ENCODE peak calls at places on chromosomes 11 and 22, in four cellular contexts. C, Z, N and G are unnamed samples.

GRCh38 chr11:36051235-36052072 is 107.6 kb downstream of the LDLRAD3 start:
- DNase-seq in N (no peak), C (no peak), Z (no peak), G (no peak)

GRCh38 chr11:122186439-122187080 is 70.5 kb upstream of the BLID start:
- DNase-seq in C (no peak), N (no peak), Z (no peak), G (no peak)

GRCh38 chr11:69950120-69950519 is 128.0 kb upstream of the ANO1 start:
- DNase-seq in N (no peak), C (no peak), Z (peak; percentile 93), G (no peak)

GRCh38 chr11:24145411-24145810 is 351.4 kb upstream of the LUZP2 start:
- DNase-seq in Z (no peak), N (no peak), C (no peak), G (no peak)

GRCh38 chr11:27864046-27865025 is 164.1 kb upstream of the BDNF start:
- DNase-seq in C (no peak), N (no peak), Z (peak; percentile 35), G (no peak)

GRCh38 chr22:24981066-24981465 is 28.6 kb downstream of the KIAA1671 start:
- DNase-seq in C (no peak), N (no peak), Z (no peak), G (no peak)

GRCh38 chr11:106889718-106890117 is 128.6 kb downstream of the GUCY1A2 start:
- DNase-seq in N (no peak), C (no peak), Z (no peak), G (no peak)

GRCh38 chr22:39958916-39959639 is 1.1 kb upstream of the TMA7B start:
- DNase-seq in Z (no peak), C (no peak), N (no peak), G (no peak)

GRCh38 chr11:134290646-134291045 is 14.5 kb downstream of the GLB1L3 start:
- DNase-seq in C (no peak), N (no peak), Z (no peak), G (no peak)

GRCh38 chr11:44748606-44749005 is 21.8 kb downstream of the TSPAN18 start:
- DNase-seq in N (no peak), Z (no peak), C (no peak), G (no peak)

GRCh38 chr11:15843309-15843857 is 513.0 kb downstream of the SOX6 start:
- DNase-seq in Z (peak; percentile 32), N (peak; percentile 51), C (no peak), G (no peak)

GRCh38 chr22:40361100-40361499 is 9.3 kb upstream of the SGSM3 start:
- DNase-seq in Z (no peak), N (no peak), C (no peak), G (no peak)

GRCh38 chr11:15123849-15124248 is 9.1 kb downstream of the INSC start:
- DNase-seq in C (no peak), N (no peak), Z (no peak), G (no peak)

GRCh38 chr22:36285017-36285416 is 32.1 kb downstream of the APOL1 start:
- DNase-seq in Z (no peak), N (no peak), C (no peak), G (no peak)

GRCh38 chr22:42856179-42856864 is 751 bp downstream of the ARFGAP3 start:
- DNase-seq in Z (no peak), C (peak; percentile 56), N (no peak), G (peak; percentile 31)

GRCh38 chr11:30914143-30914762 is 328.1 kb upstream of the MPPED2 start:
- DNase-seq in C (no peak), N (no peak), Z (peak; percentile 72), G (no peak)

GRCh38 chr22:36461665-36462474 is 19.6 kb downstream of the TXN2 start:
- DNase-seq in C (no peak), Z (peak; percentile 63), N (peak; percentile 79), G (no peak)

GRCh38 chr11:73234403-73235181 is 16.5 kb downstream of the P2RY2 start:
- DNase-seq in Z (no peak), C (no peak), N (no peak), G (no peak)

GRCh38 chr22:40385041-40385782 is 14.8 kb downstream of the SGSM3 start:
- DNase-seq in Z (no peak), C (peak; percentile 29), N (no peak), G (no peak)

GRCh38 chr11:83970061-83970671 is 684.0 kb upstream of the CCDC90B start:
- DNase-seq in Z (no peak), N (no peak), C (no peak), G (no peak)

GRCh38 chr22:31750365-31751284 is 693 bp upstream of the PRR14L start:
- DNase-seq in Z (no peak), C (no peak), N (no peak), G (no peak)

GRCh38 chr22:49016909-49017768 is 810.5 kb downstream of the BRD1 start:
- DNase-seq in N (no peak), Z (peak; percentile 1), C (peak; percentile 7), G (no peak)

GRCh38 chr11:34791725-34792124 is 124.5 kb downstream of the APIP start:
- DNase-seq in Z (no peak), N (no peak), C (no peak), G (no peak)

GRCh38 chr11:17473071-17473744 is 3.4 kb downstream of the ABCC8 start:
- DNase-seq in N (no peak), Z (peak; percentile 83), C (no peak), G (no peak)

GRCh38 chr11:45275823-45276222 is 10.3 kb downstream of the SYT13 start:
- DNase-seq in N (peak; percentile 75), C (no peak), Z (no peak), G (no peak)

GRCh38 chr22:50011447-50012200 is 941 bp downstream of the IL17REL start:
- DNase-seq in Z (peak; percentile 56), C (no peak), N (peak; percentile 54), G (no peak)

GRCh38 chr11:6099577-6099976 is 7.9 kb upstream of the OR56B4 start:
- DNase-seq in Z (peak; percentile 18), C (no peak), N (no peak), G (no peak)

GRCh38 chr11:130648601-130649000 is 200.2 kb downstream of the ADAMTS15 start:
- DNase-seq in C (no peak), N (no peak), Z (no peak), G (no peak)

GRCh38 chr22:35559354-35560005 is 18.8 kb downstream of the RASD2 start:
- DNase-seq in Z (no peak), C (no peak), N (no peak), G (no peak)

GRCh38 chr11:134047586-134047999 is 21.3 kb upstream of the JAM3 start:
- DNase-seq in C (no peak), N (no peak), Z (peak; percentile 33), G (no peak)

GRCh38 chr11:128550261-128550821 is 37.0 kb downstream of the ETS1 start:
- DNase-seq in N (no peak), C (no peak), Z (no peak), G (no peak)

GRCh38 chr11:104653011-104653806 is 245.1 kb downstream of the CASP12 start:
- DNase-seq in N (no peak), C (no peak), Z (no peak), G (no peak)

GRCh38 chr11:118156531-118157185 is 4.0 kb upstream of the SCN4B start:
- DNase-seq in N (no peak), C (peak; percentile 23), Z (peak; percentile 57), G (no peak)